ENCODE peak calls at places on chromosome 7, in seven cellular contexts. A is fibroblast of lung; G is PC-3; S is psoas muscle; R is IMR-90; V is lung; K is CD8-positive, alpha-beta T cell. Q is an unnamed sample. For H3K4me1 and H3K36me3, the result is how much of the 10 kb centered on the place peaks cover.

GRCh38 chr7:28800150-28800549 is 158.0 kb downstream of the TRIL start:
- DNase-seq in V (no peak), A (no peak), G (no peak), K (no peak), R (no peak), S (peak), Q (no peak)

GRCh38 chr7:106736508-106737201 is 75.7 kb upstream of the CCDC71L start:
- DNase-seq in R (peak), S (no peak), V (peak), G (peak), K (peak), A (peak), Q (no peak)

GRCh38 chr7:114653391-114654088 is 238.9 kb downstream of the FOXP2 start:
- DNase-seq in G (peak), S (no peak), V (no peak), R (peak), A (no peak), K (no peak), Q (no peak)

GRCh38 chr7:157097569-157097968 is 41.2 kb upstream of the UBE3C start:
- DNase-seq in A (no peak), K (no peak), V (no peak), R (no peak), G (no peak), S (no peak), Q (no peak)

GRCh38 chr7:145644426-145645154 is 472.0 kb upstream of the CNTNAP2 start:
- DNase-seq in G (peak), S (peak), A (no peak), R (no peak), K (no peak), V (no peak), Q (no peak)

GRCh38 chr7:7695418-7695817 is 23.0 kb downstream of the RPA3 start:
- DNase-seq in A (peak), R (no peak), K (no peak), G (no peak), S (no peak), V (no peak), Q (no peak)

GRCh38 chr7:125568799-125569198 is 639.2 kb upstream of the POT1 start:
- DNase-seq in S (no peak), V (no peak), R (no peak), K (no peak), A (no peak), G (no peak), Q (no peak)

GRCh38 chr7:73770002-73770859 is at the start of gene CLDN3:
- DNase-seq in R (no peak), S (peak), K (peak), G (peak), V (peak), A (peak), Q (no peak)

GRCh38 chr7:122199171-122199570 is 55.1 kb upstream of the AASS start:
- DNase-seq in K (no peak), G (peak), R (no peak), V (no peak), S (no peak), A (peak), Q (no peak)

GRCh38 chr7:92872701-92873100 is 36.3 kb upstream of the CDK6 start:
- DNase-seq in V (no peak), S (no peak), R (peak), G (peak), K (no peak), A (peak), Q (no peak)

GRCh38 chr7:6648066-6648814 is 11.1 kb downstream of the ZNF316 start:
- DNase-seq in S (peak), V (no peak), A (no peak), G (no peak), K (no peak), R (no peak), Q (peak)

GRCh38 chr7:22001345-22002004 is 55.8 kb upstream of the CDCA7L start:
- DNase-seq in G (peak), S (no peak), A (peak), K (no peak), R (peak), V (no peak), Q (no peak)

GRCh38 chr7:23898619-23899018 is 188.6 kb downstream of the STK31 start:
- DNase-seq in A (no peak), K (no peak), V (no peak), G (peak), S (no peak), R (no peak), Q (no peak)

GRCh38 chr7:153022796-153023592 is 263.4 kb downstream of the ACTR3B start:
- DNase-seq in R (no peak), K (no peak), V (no peak), S (no peak), A (no peak), G (no peak), Q (no peak)

GRCh38 chr7:135715673-135716072 is 12.3 kb downstream of the SLC13A4 start:
- DNase-seq in V (no peak), G (no peak), A (no peak), S (no peak), R (no peak), K (no peak), Q (no peak)

GRCh38 chr7:112985377-112985987 is 101.1 kb downstream of the GPR85 start:
- DNase-seq in V (no peak), G (peak), S (no peak), A (peak), R (peak), K (no peak), Q (no peak)

GRCh38 chr7:11911900-11912299 is 79.9 kb upstream of the THSD7A start:
- DNase-seq in R (no peak), S (no peak), V (no peak), G (no peak), A (no peak), K (no peak), Q (no peak)

GRCh38 chr7:134939136-134939535 is 47.2 kb upstream of the AGBL3 start:
- DNase-seq in R (no peak), V (no peak), S (no peak), A (no peak), K (no peak), G (no peak), Q (no peak)

GRCh38 chr7:155857141-155857540 is 44.9 kb upstream of the SHH start:
- DNase-seq in R (no peak), V (no peak), S (no peak), A (no peak), G (no peak), K (peak), Q (no peak)

GRCh38 chr7:158194365-158194900 is 393.2 kb downstream of the PTPRN2 start:
- DNase-seq in R (no peak), G (no peak), A (no peak), K (no peak), S (no peak), V (no peak), Q (no peak)

GRCh38 chr7:100642534-100642907 is 1.2 kb upstream of the TFR2 start:
- DNase-seq in K (peak), V (no peak), S (no peak), R (no peak), A (no peak), G (no peak), Q (no peak)

GRCh38 chr7:98881561-98882315 is 3.4 kb downstream of the TRRAP start:
- DNase-seq in G (no peak), R (no peak), A (no peak), V (no peak), S (no peak), K (no peak), Q (no peak)

GRCh38 chr7:33040803-33041516 is 21.6 kb downstream of the NT5C3A start:
- DNase-seq in R (peak), V (peak), A (no peak), K (peak), S (no peak), G (peak), Q (no peak)

GRCh38 chr7:108570146-108570755 is 577 bp downstream of the DNAJB9 start:
- DNase-seq in A (peak), G (peak), K (peak), V (peak), R (peak), S (peak), Q (no peak)

GRCh38 chr7:29087840-29088169 is 58.5 kb downstream of the CPVL start:
- DNase-seq in V (no peak), A (no peak), G (no peak), K (no peak), S (no peak), R (no peak), Q (no peak)

GRCh38 chr7:101634196-101634717 is 5.2 kb upstream of the MYL10 start:
- DNase-seq in V (no peak), S (no peak), R (no peak), A (no peak), K (no peak), G (no peak), Q (no peak)

GRCh38 chr7:15555385-15555859 is 6.4 kb downstream of the AGMO start:
- DNase-seq in K (no peak), G (peak), V (no peak), S (no peak), R (peak), A (no peak), Q (no peak)

GRCh38 chr7:122803323-122803722 is 82.9 kb downstream of the CADPS2 start:
- DNase-seq in A (peak), S (no peak), V (no peak), R (no peak), G (peak), K (no peak), Q (no peak)

GRCh38 chr7:47407821-47408674 is 173.9 kb downstream of the TNS3 start:
- DNase-seq in K (no peak), A (peak), R (no peak), V (no peak), S (no peak), G (no peak), Q (no peak)

GRCh38 chr7:92723978-92724377 is 112.4 kb downstream of the CDK6 start:
- DNase-seq in S (no peak), R (no peak), G (no peak), K (no peak), V (no peak), A (no peak), Q (no peak)

GRCh38 chr7:16934947-16935742 is 53.4 kb upstream of the AGR3 start:
- DNase-seq in R (peak), V (no peak), K (no peak), S (no peak), G (peak), A (peak), Q (no peak)

GRCh38 chr7:142338633-142339501 is 81.0 kb upstream of the PRSS58 start:
- DNase-seq in V (no peak), K (no peak), G (peak), R (peak), A (no peak), S (peak), Q (no peak)

GRCh38 chr7:137354361-137354760 is 10.8 kb upstream of the PTN start:
- DNase-seq in G (no peak), K (no peak), S (no peak), V (no peak), R (peak), A (peak), Q (no peak)

GRCh38 chr7:77258014-77258413 is 58.4 kb upstream of the FGL2 start:
- DNase-seq in S (no peak), K (no peak), G (no peak), R (peak), V (no peak), A (peak), Q (no peak)

GRCh38 chr7:131173148-131173890 is 154.4 kb upstream of the MKLN1 start:
- DNase-seq in G (peak), V (no peak), K (no peak), A (peak), S (no peak), R (peak), Q (no peak)

GRCh38 chr7:95205821-95206220 is 118.5 kb downstream of the PON1 start:
- DNase-seq in A (peak), S (no peak), K (no peak), V (no peak), G (peak), R (peak), Q (no peak)

GRCh38 chr7:139973091-139973490 is 89.7 kb downstream of the PARP12 start:
- DNase-seq in K (no peak), R (no peak), A (no peak), G (no peak), V (no peak), S (no peak), Q (no peak)

GRCh38 chr7:139972000-139972399 is 90.8 kb downstream of the PARP12 start:
- DNase-seq in G (no peak), A (no peak), R (no peak), S (no peak), K (no peak), V (no peak), Q (no peak)

GRCh38 chr7:139976838-139977656 is 85.7 kb downstream of the PARP12 start:
- DNase-seq in R (no peak), K (no peak), S (no peak), A (no peak), V (no peak), G (no peak), Q (no peak)

GRCh38 chr7:139976055-139976837 is 86.5 kb downstream of the PARP12 start:
- DNase-seq in A (no peak), S (no peak), K (no peak), V (no peak), R (no peak), G (no peak), Q (no peak)

GRCh38 chr7:139974179-139974811 is 88.5 kb downstream of the PARP12 start:
- DNase-seq in R (no peak), K (no peak), A (no peak), S (no peak), G (no peak), V (no peak), Q (no peak)
- H3K4me3 ChIP-seq in R (no peak), K (no peak), A (no peak), S (no peak), G (no peak), V (no peak), Q (no peak)

DNA sequence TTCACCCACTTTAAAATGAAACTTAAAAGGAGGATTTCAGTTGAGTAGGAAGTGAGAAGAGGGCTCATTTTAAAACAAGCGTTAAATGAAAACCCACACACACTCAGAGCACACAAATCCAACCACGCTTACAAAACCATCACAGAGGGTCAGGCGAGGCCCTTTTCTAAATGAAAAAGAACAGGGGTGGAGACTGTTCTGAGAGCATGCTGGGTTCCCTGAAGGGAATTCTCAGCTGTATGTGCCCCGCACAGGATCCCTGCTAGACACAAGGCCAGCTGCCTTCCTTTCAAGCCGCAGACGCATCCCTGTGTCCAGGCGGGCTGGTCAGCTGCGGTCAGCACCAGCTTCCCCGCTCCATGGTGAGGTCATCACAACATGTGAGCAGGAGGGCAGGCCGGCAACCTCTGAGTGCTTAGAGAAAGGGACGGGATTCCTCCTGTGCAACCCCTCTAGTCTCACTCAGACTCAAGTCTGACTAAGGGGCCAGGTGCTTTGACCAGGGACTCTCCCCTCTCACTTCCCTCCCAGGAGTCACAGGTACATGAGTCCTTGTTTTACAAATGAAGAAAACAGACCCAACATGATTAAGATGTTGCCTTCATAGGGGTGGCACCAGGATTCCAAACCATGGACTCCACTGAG is 111.9 kb downstream of the EGFR start:
- DNase-seq in K (no peak), G (no peak), R (peak), S (peak), A (peak), V (no peak), Q (no peak)
- H3K4me1 ChIP-seq in K (under half), G (half or more), R (half or more), S (half or more), A (half or more), V (under half), Q (half or more)

GRCh38 chr7:117098457-117098856 is 145.2 kb downstream of the ST7 start:
- DNase-seq in G (peak), R (peak), V (no peak), A (peak), K (no peak), S (no peak), Q (no peak)
- H3K36me3 ChIP-seq in G (under half), R (under half), V (under half), A (under half), K (under half), S (under half), Q (under half)

GRCh38 chr7:128201690-128202085 is 39.4 kb upstream of the LEP start:
- DNase-seq in K (no peak), A (no peak), S (no peak), R (no peak), V (no peak), G (no peak), Q (no peak)
- H3K4me3 ChIP-seq in K (peak), A (no peak), S (peak), R (no peak), V (no peak), G (no peak), Q (no peak)

GRCh38 chr7:143389316-143390097 is 8.4 kb downstream of the ZYX start:
- DNase-seq in A (no peak), G (no peak), K (no peak), R (no peak), S (no peak), V (no peak), Q (no peak)

GRCh38 chr7:143388051-143388450 is 6.9 kb downstream of the ZYX start:
- DNase-seq in V (no peak), K (no peak), A (no peak), G (no peak), R (no peak), S (no peak), Q (no peak)

GRCh38 chr7:143387156-143387975 is 6.2 kb downstream of the ZYX start:
- DNase-seq in S (no peak), V (no peak), G (no peak), R (no peak), K (no peak), A (no peak), Q (no peak)

GRCh38 chr7:143390098-143390772 is 9.1 kb downstream of the ZYX start:
- DNase-seq in S (no peak), V (no peak), A (no peak), G (no peak), R (no peak), K (no peak), Q (no peak)

GRCh38 chr7:143388491-143389101 is 7.5 kb downstream of the ZYX start:
- DNase-seq in S (no peak), V (no peak), R (no peak), G (no peak), K (no peak), A (no peak), Q (no peak)
- H3K4me1 ChIP-seq in S (under half), V (under half), R (half or more), G (under half), K (under half), A (half or more), Q (under half)

GRCh38 chr7:5214236-5214635 is 24.2 kb downstream of the WIPI2 start:
- DNase-seq in R (no peak), V (no peak), S (no peak), A (no peak), K (no peak), G (no peak), Q (peak)
- H3K36me3 ChIP-seq in R (half or more), V (under half), S (under half), A (under half), K (half or more), G (under half), Q (half or more)

GRCh38 chr7:55021951-55022617 is 3.3 kb downstream of the EGFR start:
- DNase-seq in K (no peak), V (no peak), R (no peak), G (no peak), S (no peak), A (peak), Q (no peak)
- H3K4me3 ChIP-seq in K (no peak), V (no peak), R (peak), G (peak), S (peak), A (peak), Q (peak)

DNA sequence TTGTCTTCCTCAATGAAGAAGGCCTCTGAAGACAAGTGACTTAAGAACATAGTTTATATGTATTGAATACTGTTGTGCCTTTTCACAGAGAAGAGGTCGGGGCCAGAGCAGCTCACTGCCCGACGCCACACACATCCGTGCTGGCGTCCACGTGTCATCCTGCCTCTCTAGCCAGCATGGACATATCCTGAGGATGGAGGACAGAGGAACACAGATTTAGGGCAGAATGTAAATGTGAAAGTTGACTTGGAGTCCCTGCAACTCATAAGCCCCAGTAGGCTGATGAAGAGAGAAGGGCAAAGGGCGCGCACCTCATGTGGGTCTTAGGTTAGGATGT is 1.3 kb downstream of the GPR146 start:
- DNase-seq in S (no peak), R (no peak), K (no peak), G (no peak), A (no peak), V (no peak), Q (no peak)
- H3K4me1 ChIP-seq in S (half or more), R (under half), K (half or more), G (under half), A (under half), V (under half), Q (under half)

GRCh38 chr7:138902156-138902555 is 79.0 kb downstream of the KIAA1549 start:
- DNase-seq in V (no peak), G (no peak), A (no peak), S (no peak), R (no peak), K (no peak), Q (no peak)

GRCh38 chr7:138907438-138907837 is 73.8 kb downstream of the KIAA1549 start:
- DNase-seq in V (no peak), R (no peak), S (no peak), A (no peak), K (no peak), G (no peak), Q (no peak)

GRCh38 chr7:138904122-138904435 is 77.1 kb downstream of the KIAA1549 start:
- DNase-seq in G (no peak), S (no peak), R (no peak), K (no peak), V (no peak), A (no peak), Q (no peak)

GRCh38 chr7:138911007-138911406 is 70.2 kb downstream of the KIAA1549 start:
- DNase-seq in S (no peak), G (no peak), K (no peak), R (no peak), A (no peak), V (no peak), Q (no peak)

DNA sequence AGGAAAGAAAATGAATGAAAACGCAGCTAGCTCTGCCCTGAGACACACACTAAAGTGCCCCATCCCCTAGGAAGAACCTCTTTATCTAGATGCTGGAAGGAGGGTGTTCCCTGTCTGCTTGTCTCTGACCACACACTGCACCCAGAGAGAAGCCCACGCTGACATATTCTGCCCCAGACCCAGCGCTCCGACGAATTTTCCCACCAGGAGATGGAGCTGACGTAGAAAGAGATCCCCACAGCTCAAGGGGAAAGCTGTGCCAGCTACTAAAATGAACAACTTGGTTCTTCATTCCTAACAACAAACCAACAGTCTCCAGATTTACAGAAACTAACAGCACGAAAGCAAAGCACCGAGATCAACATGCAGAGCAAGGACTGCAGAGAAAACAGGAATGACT is 73.3 kb downstream of the KIAA1549 start:
- DNase-seq in V (no peak), G (no peak), R (no peak), K (no peak), S (no peak), A (no peak), Q (no peak)
- H3K36me3 ChIP-seq in V (under half), G (under half), R (under half), K (under half), S (under half), A (under half), Q (under half)

Q was measured in RWPE2.